ENCODE peak calls at places on chromosome 4, in five cellular contexts. J is activated CD4-positive, alpha-beta T cell treated with anti-CD3 and anti-CD28 coated beads, Interleukin-2, amount 10 ng/mL, durations not matched to agents 7 days and 5 days; V is foreskin fibroblast; P is NCI-H1092; H is choroid plexus epithelial cell. F is an unnamed sample.

GRCh38 chr4:147825451-147826287 is 93.8 kb downstream of the ARHGAP10 start:
- DNase-seq in J (no peak), V (no peak), P (no peak), H (peak), F (no peak)

GRCh38 chr4:86935499-86935832 is 655 bp downstream of the AFF1 start:
- DNase-seq in J (peak), V (no peak), P (no peak), H (no peak), F (peak)

GRCh38 chr4:78829296-78829695 is 53.1 kb downstream of the BMP2K start:
- DNase-seq in J (no peak), V (peak), P (no peak), H (peak), F (peak)

GRCh38 chr4:40749717-40750460 is at the start of gene NSUN7:
- DNase-seq in J (peak), V (no peak), P (peak), H (peak), F (no peak)

GRCh38 chr4:7740866-7741525 is 198.7 kb downstream of the AFAP1 start:
- DNase-seq in J (no peak), V (no peak), P (no peak), H (no peak), F (no peak)

GRCh38 chr4:151324449-151325319 is 721 bp downstream of the SH3D19 start:
- DNase-seq in J (no peak), V (peak), P (no peak), H (peak), F (peak)

GRCh38 chr4:86848136-86848535 is 1.0 kb downstream of the SLC10A6 start:
- DNase-seq in J (no peak), V (peak), P (no peak), H (no peak), F (no peak)

GRCh38 chr4:181548873-181549541 is 694.2 kb upstream of the TENM3 start:
- DNase-seq in J (no peak), V (peak), P (no peak), H (peak), F (no peak)

GRCh38 chr4:168408620-168409019 is 71.7 kb downstream of the DDX60L start:
- DNase-seq in J (no peak), V (peak), P (peak), H (peak), F (peak)

GRCh38 chr4:5186584-5187170 is 135.4 kb downstream of the STK32B start:
- DNase-seq in J (no peak), V (no peak), P (peak), H (no peak), F (no peak)

GRCh38 chr4:1895971-1896657 is 24.9 kb downstream of the NSD2 start:
- DNase-seq in J (no peak), V (no peak), P (no peak), H (no peak), F (no peak)

GRCh38 chr4:181261279-181261678 is 981.9 kb upstream of the TENM3 start:
- DNase-seq in J (no peak), V (no peak), P (no peak), H (peak), F (no peak)

GRCh38 chr4:71241467-71242401 is 97.1 kb upstream of the SLC4A4 start:
- DNase-seq in J (no peak), V (no peak), P (no peak), H (no peak), F (no peak)

GRCh38 chr4:148270600-148270999 is 171.6 kb downstream of the NR3C2 start:
- DNase-seq in J (no peak), V (no peak), P (no peak), H (no peak), F (peak)

GRCh38 chr4:54226399-54227260 is 2.5 kb upstream of the PDGFRA start:
- DNase-seq in J (no peak), V (peak), P (no peak), H (peak), F (no peak)

GRCh38 chr4:84862064-84862463 is 104.4 kb downstream of the WDFY3 start:
- DNase-seq in J (no peak), V (no peak), P (no peak), H (no peak), F (no peak)

F was measured in hepatic stellate cell.